ENCODE peak calls at places on chromosomes 7 and 10, in six cellular contexts. H, K, N, L, T and X are unnamed samples.

GRCh38 chr10:9634466-9634865 is 1383.2 kb upstream of the CELF2 start:
- DNase-seq in H (no peak), K (no peak), N (no peak), L (no peak), T (no peak), X (no peak)

GRCh38 chr7:142542938-142543337 is 206.3 kb upstream of the PRSS1 start:
- DNase-seq in H (no peak), K (no peak), N (no peak), L (no peak), T (no peak), X (no peak)

GRCh38 chr10:131161087-131161486 is 150.4 kb downstream of the TCERG1L start:
- DNase-seq in H (no peak), K (no peak), N (no peak), L (no peak), T (no peak), X (no peak)

GRCh38 chr10:59805043-59805442 is 51.8 kb upstream of the MRLN start:
- DNase-seq in H (peak; percentile 23), K (peak; percentile 13), N (peak; percentile 11), L (peak; percentile 50), T (peak; percentile 29), X (no peak)

GRCh38 chr7:121099572-121099971 is 111.1 kb downstream of the CPED1 start:
- DNase-seq in H (no peak), K (no peak), N (no peak), L (no peak), T (no peak), X (no peak)

GRCh38 chr7:77439572-77439971 is 23.4 kb upstream of the GSAP start:
- DNase-seq in H (peak; percentile 30), K (peak; percentile 72), N (peak; percentile 51), L (peak; percentile 25), T (no peak), X (no peak)

GRCh38 chr7:41175435-41175834 is 527.5 kb downstream of the INHBA start:
- DNase-seq in H (no peak), K (no peak), N (no peak), L (peak; percentile 0), T (no peak), X (no peak)

GRCh38 chr7:77697535-77697831 is 1.2 kb downstream of the RSBN1L start:
- DNase-seq in H (peak; percentile 64), K (no peak), N (no peak), L (no peak), T (no peak), X (no peak)

GRCh38 chr7:141402277-141402996 is 148.8 kb upstream of the AGK start:
- DNase-seq in H (no peak), K (no peak), N (no peak), L (no peak), T (no peak), X (no peak)

GRCh38 chr10:128099901-128100300 is 26.3 kb downstream of the MKI67 start:
- DNase-seq in H (no peak), K (no peak), N (no peak), L (no peak), T (no peak), X (no peak)

GRCh38 chr7:1537631-1538412 is 7.3 kb downstream of the MAFK start:
- DNase-seq in H (peak; percentile 100), K (no peak), N (peak; percentile 86), L (peak; percentile 97), T (no peak), X (no peak)

GRCh38 chr10:121935702-121936101 is 7.9 kb upstream of the ATE1 start:
- DNase-seq in H (peak; percentile 27), K (peak; percentile 96), N (no peak), L (peak; percentile 41), T (no peak), X (no peak)

GRCh38 chr7:140349172-140349771 is 49.1 kb downstream of the SLC37A3 start:
- DNase-seq in H (peak; percentile 42), K (no peak), N (no peak), L (no peak), T (no peak), X (no peak)
- TF ChIP-seq CHD2 in H (no peak), K (no peak), N (no peak), L (no peak), T (no peak), X (no peak)

GRCh38 chr7:30851651-30852359 is 59.8 kb upstream of the AQP1 start:
- DNase-seq in H (no peak), K (no peak), N (no peak), L (no peak), T (no peak), X (no peak)
- TF ChIP-seq CHD2 in H (no peak), K (no peak), N (no peak), L (no peak), T (no peak), X (no peak)

GRCh38 chr10:47058303-47058702 is 147.1 kb downstream of the PTPN20 start:
- DNase-seq in H (no peak), K (no peak), N (no peak), L (no peak), T (no peak), X (no peak)

GRCh38 chr10:47054936-47055335 is 143.7 kb downstream of the PTPN20 start:
- DNase-seq in H (no peak), K (no peak), N (no peak), L (no peak), T (no peak), X (no peak)

GRCh38 chr10:47057471-47057870 is 146.2 kb downstream of the PTPN20 start:
- DNase-seq in H (no peak), K (no peak), N (no peak), L (no peak), T (no peak), X (no peak)

GRCh38 chr10:47053399-47053798 is 142.2 kb downstream of the PTPN20 start:
- DNase-seq in H (no peak), K (no peak), N (no peak), L (no peak), T (no peak), X (no peak)

DNA sequence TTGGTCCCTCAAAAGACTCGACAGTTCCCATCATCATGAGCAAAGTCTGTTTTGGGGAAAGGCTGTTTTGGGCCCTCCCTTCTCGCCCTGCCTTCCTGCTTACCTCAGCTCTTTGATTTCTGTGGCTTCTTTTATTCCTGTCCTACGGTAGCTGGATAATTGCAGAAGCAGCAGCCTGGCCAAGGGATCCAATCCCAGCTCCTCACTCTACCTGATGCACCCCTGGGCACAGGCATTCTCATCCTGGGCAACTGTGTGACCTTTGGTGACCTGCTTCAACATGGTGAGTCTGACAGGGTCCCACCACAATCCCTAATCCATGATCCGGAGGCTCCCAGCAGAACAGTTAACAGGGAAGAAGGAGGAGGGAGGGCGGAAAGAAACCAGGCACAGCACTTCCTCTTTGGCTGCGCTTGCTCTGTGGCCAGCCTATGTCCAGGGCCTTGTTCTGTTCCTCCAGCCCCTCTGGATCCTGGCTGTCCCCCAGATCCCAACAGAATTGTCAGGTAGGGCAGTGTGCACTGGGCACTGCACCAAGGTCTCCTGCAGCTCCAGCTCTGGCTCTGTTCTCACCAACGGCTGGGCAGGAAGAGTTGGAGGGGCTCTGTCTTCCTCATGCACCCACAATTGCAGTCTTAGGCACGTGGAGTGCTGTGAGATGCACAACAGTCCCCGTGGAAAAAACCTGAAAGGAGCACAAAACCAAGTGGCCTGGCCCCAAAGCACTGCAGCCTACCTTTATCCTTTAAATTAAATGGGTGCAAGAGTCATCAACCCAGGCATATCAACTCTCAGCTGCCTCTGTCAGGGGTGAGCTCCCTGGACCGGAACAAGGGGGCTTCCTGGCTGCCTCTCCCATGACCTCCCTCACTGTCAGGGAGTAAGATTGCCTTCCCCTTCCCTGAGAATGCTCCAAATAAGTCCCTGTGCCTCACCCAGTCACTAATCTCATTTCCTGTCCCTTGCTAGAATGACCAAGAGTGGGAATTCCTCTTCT is 144.5 kb downstream of the PTPN20 start:
- DNase-seq in H (no peak), K (no peak), N (no peak), L (no peak), T (no peak), X (no peak)
- TF ChIP-seq CHD2 in H (no peak), K (no peak), N (no peak), L (no peak), T (no peak), X (no peak)

GRCh38 chr10:14556285-14556956 is 218.3 kb downstream of the FAM107B start:
- DNase-seq in H (no peak), K (peak; percentile 68), N (peak; percentile 24), L (peak; percentile 47), T (no peak), X (peak; percentile 39)

GRCh38 chr10:14555806-14556205 is 218.9 kb downstream of the FAM107B start:
- DNase-seq in H (no peak), K (no peak), N (no peak), L (no peak), T (no peak), X (no peak)

GRCh38 chr10:14558025-14558424 is 216.7 kb downstream of the FAM107B start:
- DNase-seq in H (no peak), K (no peak), N (no peak), L (no peak), T (no peak), X (no peak)

GRCh38 chr10:14560274-14560673 is 214.4 kb downstream of the FAM107B start:
- DNase-seq in H (no peak), K (no peak), N (peak; percentile 48), L (no peak), T (no peak), X (no peak)

DNA sequence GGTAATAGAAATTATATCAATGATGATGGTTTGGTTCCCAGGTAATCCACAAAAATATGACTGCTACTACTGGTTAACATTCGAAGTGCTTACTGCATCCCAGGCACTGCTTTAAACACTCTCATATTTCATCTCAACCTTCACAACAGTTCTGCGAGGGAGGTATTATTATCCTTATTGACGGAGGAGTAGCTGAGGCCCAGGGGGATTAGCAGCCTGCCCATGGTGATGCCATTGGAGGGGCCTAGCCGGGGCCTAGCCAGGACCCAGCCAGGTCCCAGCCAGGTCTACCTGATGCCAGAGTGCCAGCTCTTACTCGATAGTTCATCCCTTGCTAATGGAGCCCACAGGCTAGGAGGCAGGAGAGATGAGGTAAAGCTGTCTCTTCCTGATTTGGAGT is 217.1 kb downstream of the FAM107B start:
- DNase-seq in H (no peak), K (no peak), N (no peak), L (no peak), T (no peak), X (no peak)
- TF ChIP-seq CHD2 in H (no peak), K (no peak), N (no peak), L (no peak), T (no peak), X (no peak)

GRCh38 chr10:132383751-132384181 is 13.2 kb upstream of the PWWP2B start:
- DNase-seq in H (no peak), K (no peak), N (no peak), L (no peak), T (no peak), X (no peak)
- TF ChIP-seq CHD2 in H (no peak), K (no peak), N (no peak), L (no peak), T (no peak), X (no peak)

GRCh38 chr7:35975851-35976454 is 175.1 kb downstream of the SEPTIN7 start:
- DNase-seq in H (peak; percentile 72), K (peak; percentile 68), N (no peak), L (peak; percentile 76), T (peak; percentile 31), X (peak; percentile 25)
- TF ChIP-seq CHD2 in H (peak; percentile 31), K (no peak), N (no peak), L (no peak), T (no peak), X (no peak)

GRCh38 chr7:152710134-152710404 is 34.1 kb upstream of the XRCC2 start:
- DNase-seq in H (no peak), K (no peak), N (no peak), L (no peak), T (no peak), X (no peak)
- TF ChIP-seq CHD2 in H (no peak), K (no peak), N (no peak), L (no peak), T (no peak), X (no peak)

GRCh38 chr10:71269301-71270288 is 49.5 kb upstream of the SLC29A3 start:
- DNase-seq in H (no peak), K (no peak), N (no peak), L (peak; percentile 49), T (peak; percentile 72), X (no peak)
- TF ChIP-seq CHD2 in H (no peak), K (no peak), N (no peak), L (no peak), T (no peak), X (no peak)